ENCODE peak calls at places on chromosomes 12 and 14, in five cellular contexts. E is mucosa of descending colon, M is mammary epithelial cell, K is nephron progenitor cell, L is GM12865. A is an unnamed sample.

GRCh38 chr12:30138483-30138882 is 354.7 kb upstream of the TMTC1 start:
- DNase-seq in E (no peak), M (no peak), K (no peak), L (no peak), A (no peak)

GRCh38 chr14:93317200-93317599 is 15.6 kb downstream of the BTBD7 start:
- DNase-seq in E (no peak), M (no peak), K (no peak), L (no peak), A (no peak)

GRCh38 chr14:36750244-36750643 is 88.6 kb downstream of the PAX9 start:
- DNase-seq in E (no peak), M (peak; percentile 19), K (no peak), L (no peak), A (no peak)

GRCh38 chr12:64569923-64570595 is 40.2 kb upstream of the RASSF3 start:
- DNase-seq in E (no peak), M (no peak), K (no peak), L (no peak), A (no peak)

GRCh38 chr14:77026930-77027537 is 1.5 kb downstream of the IRF2BPL start:
- DNase-seq in E (peak; percentile 72), M (peak; percentile 41), K (peak; percentile 62), L (peak; percentile 78), A (peak; percentile 81)

GRCh38 chr12:14803830-14804160 is 325 bp downstream of the C12orf60 start:
- DNase-seq in E (no peak), M (no peak), K (no peak), L (no peak), A (no peak)

GRCh38 chr14:105891221-105891602 is 364.8 kb downstream of the TMEM121 start:
- DNase-seq in E (peak; percentile 12), M (no peak), K (no peak), L (no peak), A (peak; percentile 6)

GRCh38 chr12:1507308-1507707 is 87.1 kb downstream of the FBXL14 start:
- DNase-seq in E (no peak), M (no peak), K (no peak), L (no peak), A (no peak)

GRCh38 chr12:77995436-77996167 is 164.9 kb downstream of the NAV3 start:
- DNase-seq in E (no peak), M (peak; percentile 90), K (no peak), L (peak; percentile 72), A (no peak)

GRCh38 chr14:86015511-86015910 is 485.6 kb downstream of the FLRT2 start:
- DNase-seq in E (no peak), M (no peak), K (no peak), L (no peak), A (no peak)

GRCh38 chr14:20855652-20856291 is 35.4 kb upstream of the RNASE3 start:
- DNase-seq in E (no peak), M (peak; percentile 62), K (peak; percentile 55), L (peak; percentile 79), A (peak; percentile 68)

GRCh38 chr14:23112359-23113178 is 6.5 kb downstream of the CEBPE start:
- DNase-seq in E (no peak), M (no peak), K (no peak), L (no peak), A (no peak)

GRCh38 chr12:88518863-88519403 is 61.3 kb downstream of the KITLG start:
- DNase-seq in E (no peak), M (no peak), K (no peak), L (no peak), A (no peak)

GRCh38 chr12:18981732-18982131 is 147.8 kb upstream of the PLEKHA5 start:
- DNase-seq in E (no peak), M (no peak), K (no peak), L (no peak), A (no peak)

GRCh38 chr12:57522887-57523705 is 472 bp downstream of the MBD6 start:
- DNase-seq in E (peak; percentile 84), M (peak; percentile 23), K (peak; percentile 72), L (peak; percentile 53), A (peak; percentile 70)

GRCh38 chr14:104799657-104800599 is 973 bp upstream of the ZBTB42 start:
- DNase-seq in E (peak; percentile 92), M (peak; percentile 45), K (peak; percentile 82), L (peak; percentile 85), A (peak; percentile 93)

GRCh38 chr12:58888131-58888783 is 32.0 kb downstream of the LRIG3 start:
- DNase-seq in E (no peak), M (peak; percentile 89), K (no peak), L (peak; percentile 32), A (peak; percentile 53)

GRCh38 chr14:95196268-95196667 is 38.9 kb upstream of the DICER1 start:
- DNase-seq in E (no peak), M (no peak), K (no peak), L (peak; percentile 43), A (no peak)

GRCh38 chr12:123032736-123033391 is 52.4 kb downstream of the ARL6IP4 start:
- DNase-seq in E (no peak), M (no peak), K (no peak), L (no peak), A (no peak)

GRCh38 chr14:24631749-24632335 is 2.1 kb downstream of the GZMB start:
- DNase-seq in E (no peak), M (no peak), K (no peak), L (no peak), A (no peak)

GRCh38 chr12:132194056-132194455 is 49.8 kb downstream of the NOC4L start:
- DNase-seq in E (no peak), M (no peak), K (no peak), L (no peak), A (no peak)

GRCh38 chr12:39892146-39892545 is 213.7 kb downstream of the SLC2A13 start:
- DNase-seq in E (no peak), M (no peak), K (peak; percentile 4), L (no peak), A (no peak)

GRCh38 chr12:124517260-124518050 is 50.0 kb downstream of the NCOR2 start:
- DNase-seq in E (peak; percentile 71), M (peak; percentile 81), K (no peak), L (no peak), A (peak; percentile 93)

GRCh38 chr12:78963439-78964222 is 99.1 kb downstream of the SYT1 start:
- DNase-seq in E (no peak), M (peak; percentile 81), K (no peak), L (no peak), A (no peak)

GRCh38 chr14:63045612-63046320 is 508 bp upstream of the KCNH5 start:
- DNase-seq in E (peak; percentile 42), M (peak; percentile 42), K (peak; percentile 87), L (no peak), A (peak; percentile 52)

GRCh38 chr14:39368261-39368959 is 63.8 kb downstream of the FBXO33 start:
- DNase-seq in E (no peak), M (peak; percentile 36), K (peak; percentile 57), L (peak; percentile 47), A (peak; percentile 53)

GRCh38 chr12:122880668-122881067 is 15.3 kb downstream of the VPS37B start:
- DNase-seq in E (no peak), M (no peak), K (peak; percentile 39), L (peak; percentile 44), A (no peak)

GRCh38 chr12:65891987-65892481 is 67.8 kb downstream of the HMGA2 start:
- DNase-seq in E (peak; percentile 51), M (peak; percentile 97), K (no peak), L (peak; percentile 13), A (peak; percentile 83)

GRCh38 chr14:74616507-74616906 is 4.5 kb upstream of the LTBP2 start:
- DNase-seq in E (no peak), M (peak; percentile 94), K (no peak), L (no peak), A (no peak)

GRCh38 chr12:125639826-125640225 is 574.6 kb downstream of the AACS start:
- DNase-seq in E (no peak), M (no peak), K (no peak), L (no peak), A (no peak)

GRCh38 chr14:30921305-30921704 is 46.9 kb downstream of the COCH start:
- DNase-seq in E (no peak), M (no peak), K (no peak), L (no peak), A (no peak)

GRCh38 chr12:98478606-98479005 is 36.8 kb upstream of the TMPO start:
- DNase-seq in E (no peak), M (peak; percentile 35), K (no peak), L (no peak), A (no peak)

GRCh38 chr14:104650057-104650980 is 39.1 kb upstream of the INF2 start:
- DNase-seq in E (no peak), M (no peak), K (peak; percentile 91), L (peak; percentile 59), A (peak; percentile 89)

A was measured in right cardiac atrium.